ENCODE peak calls at places on chromosome 5, in nine cellular contexts. L, J, X, B, P, E, A, W and D are unnamed samples.

GRCh38 chr5:40679998-40680681 is 425 bp downstream of the PTGER4 start:
- DNase-seq in A (no peak), L (no peak), W (peak; percentile 75), X (no peak), E (no peak), P (peak; percentile 86), B (no peak), J (no peak), D (no peak)

GRCh38 chr5:6176294-6176693 is 202.1 kb downstream of the MED10 start:
- DNase-seq in E (no peak), B (no peak), L (no peak), J (no peak), X (no peak), P (no peak), W (no peak), A (no peak), D (no peak)

GRCh38 chr5:136103118-136103517 is 29.5 kb upstream of the SMAD5 start:
- DNase-seq in B (no peak), W (no peak), X (no peak), A (no peak), P (no peak), L (no peak), E (no peak), J (no peak), D (no peak)

GRCh38 chr5:3594514-3595101 is 1.0 kb upstream of the IRX1 start:
- DNase-seq in W (no peak), P (no peak), X (no peak), L (no peak), B (peak; percentile 52), J (peak; percentile 18), A (peak; percentile 49), E (no peak), D (no peak)

GRCh38 chr5:166710275-166710674 is 1581.2 kb upstream of the WWC1 start:
- DNase-seq in X (peak; percentile 48), P (no peak), E (no peak), B (no peak), L (peak; percentile 10), W (no peak), A (no peak), J (no peak), D (peak; percentile 67)

GRCh38 chr5:95817430-95817829 is 5.1 kb downstream of the GLRX start:
- DNase-seq in X (no peak), E (no peak), L (no peak), P (no peak), W (no peak), J (peak; percentile 28), A (no peak), B (peak; percentile 58), D (peak; percentile 71)

GRCh38 chr5:150137168-150137957 is 18.3 kb downstream of the PDGFRB start:
- DNase-seq in J (no peak), W (no peak), B (no peak), P (no peak), E (peak; percentile 38), L (no peak), X (peak; percentile 81), A (no peak), D (peak; percentile 79)

GRCh38 chr5:143126121-143127019 is 277.1 kb downstream of the NR3C1 start:
- DNase-seq in W (no peak), J (peak; percentile 43), B (no peak), E (no peak), P (no peak), L (no peak), X (peak; percentile 56), A (no peak), D (peak; percentile 67)

GRCh38 chr5:61311056-61311455 is 21.0 kb upstream of the ZSWIM6 start:
- DNase-seq in P (no peak), B (no peak), A (no peak), E (no peak), J (no peak), L (no peak), W (no peak), X (no peak), D (no peak)

GRCh38 chr5:149172709-149173505 is 31.6 kb downstream of the ABLIM3 start:
- DNase-seq in L (peak; percentile 51), P (no peak), W (no peak), A (peak; percentile 20), B (peak; percentile 47), E (no peak), J (no peak), X (peak; percentile 13), D (peak; percentile 47)

GRCh38 chr5:67156976-67157583 is 39.5 kb downstream of the CD180 start:
- DNase-seq in A (peak; percentile 35), J (peak; percentile 44), P (peak; percentile 76), E (peak; percentile 42), X (peak; percentile 50), W (no peak), B (no peak), L (peak; percentile 45), D (peak; percentile 37)

GRCh38 chr5:139523635-139524445 is 37.3 kb upstream of the UBE2D2 start:
- DNase-seq in W (no peak), P (peak; percentile 24), X (no peak), E (no peak), B (no peak), L (no peak), J (no peak), A (no peak), D (no peak)
- H3K4me3 ChIP-seq in W (no peak overlapping the region), P (no peak overlapping the region), X (no peak overlapping the region), E (no peak overlapping the region), B (no peak overlapping the region), L (no peak overlapping the region), J (no peak overlapping the region), A (no peak overlapping the region), D (no peak overlapping the region)

DNA sequence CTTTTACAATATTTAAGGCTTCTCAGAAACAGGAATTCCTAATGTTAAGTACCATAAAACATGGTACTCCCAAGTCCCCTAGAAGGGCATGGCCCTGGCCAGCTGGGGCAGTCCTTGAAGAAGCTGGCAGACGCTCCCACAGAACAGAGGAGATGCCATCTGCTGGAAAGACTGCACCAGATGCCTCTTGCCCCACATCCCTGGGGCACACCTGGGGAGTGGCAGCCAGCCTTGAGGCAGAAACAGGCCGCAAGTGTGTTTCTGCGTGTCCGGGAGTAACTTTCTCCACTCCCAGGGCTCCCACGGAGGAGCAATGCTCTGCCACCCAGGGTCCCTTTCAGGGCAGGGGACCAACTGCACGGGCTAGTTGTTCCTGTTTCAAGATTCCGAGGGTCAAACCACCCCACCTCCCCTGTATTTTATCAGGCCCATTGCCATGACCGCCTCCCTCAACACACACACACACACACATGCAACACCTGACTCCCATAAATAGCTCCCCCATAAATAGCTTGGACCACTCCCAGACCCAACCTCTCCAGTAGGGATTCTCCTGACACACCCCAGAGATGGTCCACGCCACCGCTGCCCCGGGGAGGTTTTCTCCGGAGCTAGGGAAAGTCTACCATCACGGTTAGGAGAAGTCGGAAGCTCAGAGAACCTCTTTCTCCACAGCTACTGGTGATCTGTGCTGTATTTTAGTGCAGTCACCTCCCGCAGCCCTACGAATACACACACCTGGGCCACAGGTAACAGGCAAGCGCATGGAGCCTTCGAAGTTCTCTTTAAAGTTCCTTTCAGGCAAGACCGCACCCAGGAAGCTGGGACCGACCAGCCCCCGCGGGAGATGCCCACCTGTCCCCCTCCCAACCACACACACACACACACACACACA is 1.5 kb downstream of the SPOCK1 start:
- DNase-seq in P (no peak), L (peak; percentile 18), E (no peak), W (no peak), J (no peak), X (no peak), A (no peak), B (no peak), D (no peak)
- TF ChIP-seq CTCF in P (no peak), L (no peak), E (no peak), W (no peak), J (peak; percentile 4), X (no peak), A (peak; percentile 31), B (no peak), D (no peak)

GRCh38 chr5:159324097-159324760 is 6.1 kb downstream of the IL12B start:
- DNase-seq in W (no peak), X (no peak), J (peak; percentile 81), B (peak; percentile 96), E (no peak), L (peak; percentile 67), P (no peak), A (peak; percentile 58), D (peak; percentile 68)
- H3K4me3 ChIP-seq in W (no peak overlapping the region), X (no peak overlapping the region), J (no peak overlapping the region), B (no peak overlapping the region), E (no peak overlapping the region), L (no peak overlapping the region), P (no peak overlapping the region), A (no peak overlapping the region), D (no peak overlapping the region)

GRCh38 chr5:139862313-139862712 is 66.7 kb downstream of the PSD2 start:
- DNase-seq in E (no peak), A (peak; percentile 39), L (peak; percentile 61), B (peak; percentile 40), J (peak; percentile 20), X (peak; percentile 27), W (no peak), P (no peak), D (no peak)

GRCh38 chr5:139863361-139863760 is 67.8 kb downstream of the PSD2 start:
- DNase-seq in B (peak; percentile 17), P (no peak), X (no peak), W (no peak), L (no peak), A (peak; percentile 41), E (no peak), J (peak; percentile 24), D (no peak)

GRCh38 chr5:139863855-139864558 is 68.4 kb downstream of the PSD2 start:
- DNase-seq in E (peak; percentile 74), W (no peak), A (peak; percentile 12), P (no peak), X (peak; percentile 59), B (peak; percentile 51), L (peak; percentile 59), J (peak; percentile 64), D (peak; percentile 51)

GRCh38 chr5:139861889-139862207 is 66.2 kb downstream of the PSD2 start:
- DNase-seq in E (no peak), A (no peak), W (no peak), B (no peak), L (no peak), J (no peak), X (no peak), P (no peak), D (no peak)

DNA sequence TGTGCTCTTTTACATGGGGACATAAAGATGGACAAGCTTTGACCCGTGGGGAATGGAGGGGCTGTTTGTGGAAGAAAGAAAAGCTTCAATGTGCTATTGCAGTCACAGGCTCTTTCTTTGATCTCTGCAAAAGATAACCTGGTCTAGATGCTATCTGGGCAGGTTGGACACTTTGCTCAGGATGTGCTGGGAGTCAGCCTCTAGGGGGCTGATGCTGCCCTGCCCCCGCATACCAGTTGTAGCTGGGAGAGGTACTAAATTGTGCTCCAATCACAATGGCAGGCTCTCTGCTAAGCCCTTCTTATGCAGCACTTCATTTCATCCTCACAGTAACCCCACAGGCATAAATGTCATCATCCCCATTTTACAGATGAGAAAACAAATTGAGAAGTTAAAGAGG is 67.2 kb downstream of the PSD2 start:
- DNase-seq in X (no peak), B (no peak), A (no peak), L (no peak), J (no peak), E (no peak), P (no peak), W (no peak), D (no peak)
- TF ChIP-seq CTCF in X (no peak), B (no peak), A (no peak), L (no peak), J (peak; percentile 15), E (no peak), P (no peak), W (no peak), D (no peak)